ENCODE peak calls at places on chromosomes 4 and X, in six cellular contexts. X is stimulated activated CD8-positive, alpha-beta memory T cell treated with anti-CD3 and anti-CD28 coated beads, Interleukin-15, amount 100 ng/mL, for 24 hours; A is D341Med; U is Karpas-422; D is brain microvascular endothelial cell; B is cardiac muscle cell. C is an unnamed sample.

GRCh38 chr4:43776371-43776770 is 672.2 kb downstream of the KCTD8 start:
- DNase-seq in D (no peak), B (no peak), A (no peak), X (no peak), U (peak; percentile 65), C (peak; percentile 13)

GRCh38 chr4:117239434-117239833 is 154.1 kb upstream of the TRAM1L1 start:
- DNase-seq in X (no peak), D (no peak), A (no peak), U (no peak), B (no peak), C (no peak)

GRCh38 chr4:6331018-6331417 is 61.4 kb downstream of the WFS1 start:
- DNase-seq in X (no peak), D (no peak), U (peak; percentile 90), A (no peak), B (peak; percentile 27), C (no peak)

GRCh38 chrX:141936080-141936479 is 32.4 kb downstream of the MAGEC1 start:
- DNase-seq in D (no peak), A (no peak), B (peak; percentile 0), X (no peak), U (no peak), C (no peak)

GRCh38 chr4:7067147-7067522 is 729 bp downstream of the GRPEL1 start:
- DNase-seq in B (no peak), D (no peak), A (no peak), X (peak; percentile 30), U (peak; percentile 46), C (no peak)

GRCh38 chr4:156945532-156945931 is 26.1 kb downstream of the PDGFC start:
- DNase-seq in D (no peak), A (no peak), B (no peak), X (no peak), U (no peak), C (no peak)

GRCh38 chrX:9558615-9559014 is 93.8 kb downstream of the TBL1X start:
- DNase-seq in U (no peak), D (no peak), X (no peak), B (no peak), A (no peak), C (no peak)

GRCh38 chr4:98481167-98481566 is 177.2 kb downstream of the TSPAN5 start:
- DNase-seq in X (no peak), U (no peak), B (no peak), A (peak; percentile 52), D (no peak), C (no peak)

GRCh38 chr4:13384055-13384454 is 100.1 kb downstream of the RAB28 start:
- DNase-seq in A (no peak), U (no peak), D (no peak), B (no peak), X (no peak), C (no peak)

GRCh38 chr4:90328558-90328957 is 201.4 kb downstream of the CCSER1 start:
- DNase-seq in U (no peak), X (no peak), B (peak; percentile 47), A (peak; percentile 42), D (no peak), C (no peak)

GRCh38 chr4:53281438-53281837 is 84.4 kb downstream of the SCFD2 start:
- DNase-seq in A (no peak), D (no peak), B (peak; percentile 12), X (no peak), U (no peak), C (no peak)

GRCh38 chr4:183403486-183403885 is 41.0 kb upstream of the CDKN2AIP start:
- DNase-seq in X (no peak), A (no peak), U (no peak), B (peak; percentile 13), D (no peak), C (no peak)

GRCh38 chrX:46310815-46311497 is 234.3 kb downstream of the ZNF674 start:
- DNase-seq in X (no peak), B (no peak), D (no peak), U (no peak), A (no peak), C (no peak)